ENCODE peak calls at places on chromosomes 16 and 17, in ten cellular contexts. U is psoas muscle, V is ovary, I is thoracic aorta, A is mammary epithelial cell, C is lung, J is breast epithelium, E is upper lobe of right lung, Y is hepatocyte, S is heart left ventricle. H is an unnamed sample.
A peak's percentile ranks its signal among the peaks of the same experiment; 100 is the strongest.

GRCh38 chr16:27781195-27781524 is 231.2 kb downstream of the KATNIP start:
- DNase-seq in U (peak; percentile 65), V (no peak), I (no peak), A (no peak), C (no peak), J (no peak), E (no peak), Y (no peak), S (peak; percentile 25), H (no peak)

GRCh38 chr17:64147110-64148016 is 17.4 kb upstream of the ERN1 start:
- DNase-seq in U (no peak), V (no peak), I (no peak), A (peak; percentile 35), C (no peak), J (no peak), E (no peak), Y (no peak), S (no peak), H (no peak)

GRCh38 chr17:66260688-66261087 is 31.5 kb upstream of the APOH start:
- DNase-seq in U (no peak), V (no peak), I (no peak), A (no peak), C (no peak), J (no peak), E (no peak), Y (no peak), S (no peak), H (no peak)

GRCh38 chr16:72179592-72179991 is 7.6 kb upstream of the PMFBP1 start:
- DNase-seq in U (no peak), V (no peak), I (no peak), A (no peak), C (no peak), J (no peak), E (no peak), Y (peak; percentile 11), S (no peak), H (no peak)

GRCh38 chr17:4304417-4305027 is 40.7 kb upstream of the ANKFY1 start:
- DNase-seq in U (no peak), V (no peak), I (no peak), A (peak; percentile 35), C (peak; percentile 51), J (no peak), E (no peak), Y (peak; percentile 69), S (peak; percentile 33), H (peak; percentile 48)

GRCh38 chr16:76784530-76784929 is 406.5 kb upstream of the MON1B start:
- DNase-seq in U (no peak), V (no peak), I (no peak), A (no peak), C (no peak), J (no peak), E (no peak), Y (no peak), S (no peak), H (no peak)

GRCh38 chr16:59905628-59906027 is 1171.5 kb upstream of the GOT2 start:
- DNase-seq in U (no peak), V (no peak), I (no peak), A (peak; percentile 76), C (no peak), J (no peak), E (no peak), Y (no peak), S (no peak), H (no peak)

GRCh38 chr17:75837899-75838298 is 6.3 kb downstream of the UNC13D start:
- DNase-seq in U (no peak), V (no peak), I (no peak), A (no peak), C (no peak), J (no peak), E (no peak), Y (no peak), S (no peak), H (no peak)

GRCh38 chr16:11799509-11800384 is 2.7 kb upstream of the ZC3H7A start:
- DNase-seq in U (no peak), V (no peak), I (no peak), A (no peak), C (no peak), J (no peak), E (peak; percentile 43), Y (no peak), S (no peak), H (no peak)

GRCh38 chr16:78770353-78771091 is 671.1 kb downstream of the WWOX start:
- DNase-seq in U (peak; percentile 83), V (peak; percentile 70), I (peak; percentile 18), A (no peak), C (peak; percentile 75), J (no peak), E (peak; percentile 88), Y (peak; percentile 54), S (peak; percentile 74), H (peak; percentile 16)

GRCh38 chr17:17352836-17353624 is 49.9 kb downstream of the NT5M start:
- DNase-seq in U (no peak), V (no peak), I (no peak), A (no peak), C (no peak), J (no peak), E (peak; percentile 58), Y (no peak), S (no peak), H (no peak)

GRCh38 chr16:85492617-85492957 is 120.5 kb upstream of the GSE1 start:
- DNase-seq in U (no peak), V (no peak), I (no peak), A (no peak), C (no peak), J (no peak), E (no peak), Y (no peak), S (no peak), H (peak; percentile 50)

GRCh38 chr17:27616414-27616813 is 14.6 kb upstream of the LGALS9 start:
- DNase-seq in U (no peak), V (no peak), I (no peak), A (no peak), C (no peak), J (no peak), E (no peak), Y (no peak), S (no peak), H (no peak)

GRCh38 chr17:61402073-61402541 is 2.5 kb downstream of the TBX2 start:
- DNase-seq in U (no peak), V (peak; percentile 14), I (no peak), A (no peak), C (no peak), J (no peak), E (peak; percentile 64), Y (no peak), S (no peak), H (peak; percentile 12)
- H3K4me1 ChIP-seq in U (peaks cover 29% of the 10 kb centered on the region), V (peaks cover 3% of the 10 kb centered on the region), I (peaks cover 5% of the 10 kb centered on the region), A (peaks cover 6% of the 10 kb centered on the region), C (peaks cover 18% of the 10 kb centered on the region), J (peaks cover 3% of the 10 kb centered on the region), E (peaks cover 22% of the 10 kb centered on the region), Y (no peaks in the 10 kb centered on the region), S (peaks cover 18% of the 10 kb centered on the region), H (peaks cover 12% of the 10 kb centered on the region)

GRCh38 chr16:57679768-57680167 is 11.7 kb downstream of the ADGRG3 start:
- DNase-seq in U (no peak), V (no peak), I (no peak), A (no peak), C (no peak), J (no peak), E (no peak), Y (no peak), S (no peak), H (no peak)

GRCh38 chr16:57679016-57679415 is 10.9 kb downstream of the ADGRG3 start:
- DNase-seq in U (no peak), V (no peak), I (no peak), A (no peak), C (no peak), J (no peak), E (no peak), Y (no peak), S (no peak), H (no peak)

GRCh38 chr16:57675752-57676623 is 7.9 kb downstream of the ADGRG3 start:
- DNase-seq in U (no peak), V (no peak), I (no peak), A (no peak), C (no peak), J (no peak), E (no peak), Y (no peak), S (peak; percentile 33), H (no peak)

GRCh38 chr16:57677622-57678369 is 9.7 kb downstream of the ADGRG3 start:
- DNase-seq in U (no peak), V (no peak), I (no peak), A (no peak), C (no peak), J (peak; percentile 89), E (no peak), Y (no peak), S (no peak), H (no peak)

DNA sequence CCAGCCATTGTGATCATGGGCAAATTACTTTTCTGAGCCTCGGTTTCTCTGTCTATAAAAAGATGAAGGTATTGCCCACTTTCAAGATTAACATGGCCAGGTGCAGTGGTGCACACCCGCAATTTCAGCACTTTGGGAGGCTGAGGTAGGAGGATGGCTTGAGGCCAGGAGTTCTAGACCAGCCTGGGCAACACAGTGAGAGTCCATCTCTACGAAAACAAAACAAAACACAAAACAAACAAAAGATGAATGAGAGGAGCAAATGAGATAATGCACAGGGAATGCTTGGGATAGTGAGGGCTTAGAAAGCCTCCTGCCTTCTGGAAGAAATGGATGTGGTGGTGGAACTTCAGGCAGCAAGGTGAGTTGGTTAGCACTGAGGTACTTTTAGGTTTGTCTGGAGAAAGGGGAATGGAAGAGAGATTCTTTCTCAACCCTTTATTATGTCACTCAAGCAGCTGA is 8.5 kb downstream of the ADGRG3 start:
- DNase-seq in U (no peak), V (no peak), I (no peak), A (no peak), C (no peak), J (no peak), E (no peak), Y (no peak), S (no peak), H (no peak)
- H3K27me3 ChIP-seq in U (no peaks in the 10 kb centered on the region), V (no peaks in the 10 kb centered on the region), I (no peaks in the 10 kb centered on the region), A (peaks cover 1% of the 10 kb centered on the region), C (no peaks in the 10 kb centered on the region), J (no peaks in the 10 kb centered on the region), E (peaks cover 5% of the 10 kb centered on the region), Y (no peaks in the 10 kb centered on the region), S (no peaks in the 10 kb centered on the region), H (no peaks in the 10 kb centered on the region)

DNA sequence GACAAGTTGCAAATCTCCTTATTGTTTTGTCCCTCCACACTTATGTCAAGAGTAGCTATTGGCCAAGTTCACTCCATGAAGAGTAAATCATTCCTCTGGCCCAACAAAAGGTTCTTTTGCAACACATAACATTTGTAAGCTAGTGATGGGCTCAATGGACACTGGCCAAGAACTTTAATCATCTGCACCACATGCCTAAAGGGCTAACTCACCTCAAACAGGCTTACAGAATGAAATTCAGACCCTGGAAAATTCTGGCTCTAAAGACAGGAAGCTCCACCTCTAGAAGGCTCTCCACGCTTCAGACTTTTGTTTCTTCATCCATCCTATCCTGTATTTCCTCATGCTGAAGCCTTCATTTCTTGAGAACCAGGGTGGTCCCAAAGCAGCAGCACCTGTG is 10.9 kb upstream of the ANKFN1 start:
- DNase-seq in U (no peak), V (no peak), I (no peak), A (peak; percentile 18), C (no peak), J (no peak), E (no peak), Y (no peak), S (no peak), H (no peak)
- TF ChIP-seq CTCF in U (no peak), V (no peak), I (no peak), A (no peak), C (no peak), J (no peak), E (no peak), Y (no peak), S (no peak), H (no peak)

GRCh38 chr17:44602390-44602789 is 45.1 kb downstream of the FZD2 start:
- DNase-seq in U (no peak), V (no peak), I (no peak), A (no peak), C (no peak), J (no peak), E (no peak), Y (no peak), S (no peak), H (no peak)
- H3K4me1 ChIP-seq in U (no peaks in the 10 kb centered on the region), V (peaks cover 11% of the 10 kb centered on the region), I (peaks cover 7% of the 10 kb centered on the region), A (no peaks in the 10 kb centered on the region), C (peaks cover 3% of the 10 kb centered on the region), J (no peaks in the 10 kb centered on the region), E (no peaks in the 10 kb centered on the region), Y (peaks cover 5% of the 10 kb centered on the region), S (no peaks in the 10 kb centered on the region), H (no peaks in the 10 kb centered on the region)